ENCODE peak calls at places on chromosomes 7 and 10, in ten cellular contexts. One of them, this sample, is unnamed. For H3K4me1, the result is how much of the 10 kb centered on the place peaks cover.

GRCh38 chr7:24828871-24829661 is 71.8 kb upstream of the GSDME start:
- DNase-seq in HCT116: no peak
- DNase-seq in esophagus squamous epithelium: no peak
- DNase-seq in CD8-positive, alpha-beta T cell: no peak
- DNase-seq in lower lobe of right lung: no peak
- DNase-seq in fibroblast of lung: no peak
- DNase-seq in mammary epithelial cell: no peak
- DNase-seq in uterus: no peak
- DNase-seq in left ventricle myocardium inferior: no peak
- DNase-seq in neural progenitor cell: no peak
- DNase-seq in this sample: no peak

GRCh38 chr10:70917635-70918034 is 29.3 kb upstream of the PCBD1 start:
- DNase-seq in HCT116: no peak
- DNase-seq in esophagus squamous epithelium: no peak
- DNase-seq in CD8-positive, alpha-beta T cell: no peak
- DNase-seq in lower lobe of right lung: no peak
- DNase-seq in fibroblast of lung: no peak
- DNase-seq in mammary epithelial cell: no peak
- DNase-seq in uterus: no peak
- DNase-seq in left ventricle myocardium inferior: peak
- DNase-seq in neural progenitor cell: no peak
- DNase-seq in this sample: no peak

GRCh38 chr7:156969972-156970420 is 20.5 kb downstream of the NOM1 start:
- DNase-seq in HCT116: no peak
- DNase-seq in esophagus squamous epithelium: no peak
- DNase-seq in CD8-positive, alpha-beta T cell: no peak
- DNase-seq in lower lobe of right lung: no peak
- DNase-seq in fibroblast of lung: peak
- DNase-seq in mammary epithelial cell: peak
- DNase-seq in uterus: no peak
- DNase-seq in left ventricle myocardium inferior: no peak
- DNase-seq in neural progenitor cell: no peak
- DNase-seq in this sample: no peak

GRCh38 chr7:98251251-98251843 is 685 bp downstream of the TECPR1 start:
- DNase-seq in HCT116: no peak
- DNase-seq in esophagus squamous epithelium: no peak
- DNase-seq in CD8-positive, alpha-beta T cell: peak
- DNase-seq in lower lobe of right lung: peak
- DNase-seq in fibroblast of lung: peak
- DNase-seq in mammary epithelial cell: no peak
- DNase-seq in uterus: no peak
- DNase-seq in left ventricle myocardium inferior: no peak
- DNase-seq in neural progenitor cell: no peak
- DNase-seq in this sample: no peak

GRCh38 chr10:35580421-35580770 is 24.7 kb upstream of the GJD4 start:
- DNase-seq in HCT116: no peak
- DNase-seq in esophagus squamous epithelium: no peak
- DNase-seq in CD8-positive, alpha-beta T cell: no peak
- DNase-seq in lower lobe of right lung: no peak
- DNase-seq in fibroblast of lung: no peak
- DNase-seq in mammary epithelial cell: no peak
- DNase-seq in uterus: no peak
- DNase-seq in left ventricle myocardium inferior: no peak
- DNase-seq in neural progenitor cell: no peak
- DNase-seq in this sample: no peak

GRCh38 chr10:72540193-72540807 is 85.6 kb downstream of the MICU1 start:
- DNase-seq in HCT116: no peak
- DNase-seq in esophagus squamous epithelium: no peak
- DNase-seq in CD8-positive, alpha-beta T cell: no peak
- DNase-seq in lower lobe of right lung: no peak
- DNase-seq in fibroblast of lung: no peak
- DNase-seq in mammary epithelial cell: no peak
- DNase-seq in uterus: no peak
- DNase-seq in left ventricle myocardium inferior: no peak
- DNase-seq in neural progenitor cell: no peak
- DNase-seq in this sample: no peak

GRCh38 chr7:44211126-44211675 is 10.4 kb downstream of the YKT6 start:
- DNase-seq in HCT116: no peak
- DNase-seq in esophagus squamous epithelium: no peak
- DNase-seq in CD8-positive, alpha-beta T cell: no peak
- DNase-seq in lower lobe of right lung: no peak
- DNase-seq in fibroblast of lung: no peak
- DNase-seq in mammary epithelial cell: no peak
- DNase-seq in uterus: no peak
- DNase-seq in left ventricle myocardium inferior: no peak
- DNase-seq in neural progenitor cell: no peak
- DNase-seq in this sample: no peak

GRCh38 chr10:45442670-45443069 is 68.7 kb downstream of the ALOX5 start:
- DNase-seq in HCT116: no peak
- DNase-seq in esophagus squamous epithelium: no peak
- DNase-seq in CD8-positive, alpha-beta T cell: no peak
- DNase-seq in lower lobe of right lung: no peak
- DNase-seq in fibroblast of lung: no peak
- DNase-seq in mammary epithelial cell: no peak
- DNase-seq in uterus: no peak
- DNase-seq in left ventricle myocardium inferior: no peak
- DNase-seq in neural progenitor cell: no peak
- DNase-seq in this sample: no peak

GRCh38 chr10:43336641-43337318 is 34.7 kb upstream of the FXYD4 start:
- DNase-seq in HCT116: no peak
- DNase-seq in esophagus squamous epithelium: no peak
- DNase-seq in CD8-positive, alpha-beta T cell: no peak
- DNase-seq in lower lobe of right lung: no peak
- DNase-seq in fibroblast of lung: no peak
- DNase-seq in mammary epithelial cell: no peak
- DNase-seq in uterus: no peak
- DNase-seq in left ventricle myocardium inferior: no peak
- DNase-seq in neural progenitor cell: no peak
- DNase-seq in this sample: no peak

GRCh38 chr7:155785536-155785935 is 26.7 kb downstream of the SHH start:
- DNase-seq in HCT116: no peak
- DNase-seq in esophagus squamous epithelium: no peak
- DNase-seq in CD8-positive, alpha-beta T cell: no peak
- DNase-seq in lower lobe of right lung: no peak
- DNase-seq in fibroblast of lung: peak
- DNase-seq in mammary epithelial cell: no peak
- DNase-seq in uterus: no peak
- DNase-seq in left ventricle myocardium inferior: no peak
- DNase-seq in neural progenitor cell: no peak
- DNase-seq in this sample: no peak

GRCh38 chr7:115332691-115333090 is 410.8 kb downstream of the MDFIC start:
- DNase-seq in HCT116: no peak
- DNase-seq in esophagus squamous epithelium: no peak
- DNase-seq in CD8-positive, alpha-beta T cell: no peak
- DNase-seq in lower lobe of right lung: no peak
- DNase-seq in fibroblast of lung: peak
- DNase-seq in mammary epithelial cell: peak
- DNase-seq in uterus: no peak
- DNase-seq in left ventricle myocardium inferior: no peak
- DNase-seq in neural progenitor cell: no peak
- DNase-seq in this sample: no peak

GRCh38 chr7:40058027-40058426 is 76.4 kb downstream of the MPLKIP start:
- DNase-seq in HCT116: no peak
- DNase-seq in esophagus squamous epithelium: no peak
- DNase-seq in CD8-positive, alpha-beta T cell: no peak
- DNase-seq in lower lobe of right lung: no peak
- DNase-seq in fibroblast of lung: no peak
- DNase-seq in mammary epithelial cell: no peak
- DNase-seq in uterus: no peak
- DNase-seq in left ventricle myocardium inferior: no peak
- DNase-seq in neural progenitor cell: no peak
- DNase-seq in this sample: no peak

GRCh38 chr10:67603701-67604100 is 92.3 kb downstream of the CTNNA3 start:
- DNase-seq in HCT116: no peak
- DNase-seq in esophagus squamous epithelium: no peak
- DNase-seq in CD8-positive, alpha-beta T cell: no peak
- DNase-seq in lower lobe of right lung: no peak
- DNase-seq in fibroblast of lung: no peak
- DNase-seq in mammary epithelial cell: peak
- DNase-seq in uterus: no peak
- DNase-seq in left ventricle myocardium inferior: no peak
- DNase-seq in neural progenitor cell: no peak
- DNase-seq in this sample: no peak

GRCh38 chr10:49516216-49516970 is 22.5 kb downstream of the ERCC6 start:
- DNase-seq in HCT116: no peak
- DNase-seq in esophagus squamous epithelium: no peak
- DNase-seq in CD8-positive, alpha-beta T cell: no peak
- DNase-seq in lower lobe of right lung: no peak
- DNase-seq in fibroblast of lung: no peak
- DNase-seq in mammary epithelial cell: no peak
- DNase-seq in uterus: no peak
- DNase-seq in left ventricle myocardium inferior: no peak
- DNase-seq in neural progenitor cell: no peak
- DNase-seq in this sample: no peak

GRCh38 chr7:5767066-5767465 is 14.4 kb downstream of the RNF216 start:
- DNase-seq in HCT116: no peak
- DNase-seq in esophagus squamous epithelium: no peak
- DNase-seq in CD8-positive, alpha-beta T cell: no peak
- DNase-seq in lower lobe of right lung: no peak
- DNase-seq in fibroblast of lung: no peak
- DNase-seq in mammary epithelial cell: no peak
- DNase-seq in uterus: no peak
- DNase-seq in left ventricle myocardium inferior: no peak
- DNase-seq in neural progenitor cell: no peak
- DNase-seq in this sample: no peak

GRCh38 chr10:43448742-43449141 is 11.8 kb downstream of the ZNF487 start:
- DNase-seq in HCT116: no peak
- DNase-seq in esophagus squamous epithelium: no peak
- DNase-seq in CD8-positive, alpha-beta T cell: no peak
- DNase-seq in lower lobe of right lung: no peak
- DNase-seq in fibroblast of lung: no peak
- DNase-seq in mammary epithelial cell: no peak
- DNase-seq in uterus: no peak
- DNase-seq in left ventricle myocardium inferior: no peak
- DNase-seq in neural progenitor cell: no peak
- DNase-seq in this sample: no peak

GRCh38 chr10:112678581-112678980 is 231.6 kb downstream of the VTI1A start:
- DNase-seq in HCT116: no peak
- DNase-seq in esophagus squamous epithelium: no peak
- DNase-seq in CD8-positive, alpha-beta T cell: no peak
- DNase-seq in lower lobe of right lung: no peak
- DNase-seq in fibroblast of lung: no peak
- DNase-seq in mammary epithelial cell: no peak
- DNase-seq in uterus: no peak
- DNase-seq in left ventricle myocardium inferior: no peak
- DNase-seq in neural progenitor cell: no peak
- DNase-seq in this sample: no peak

GRCh38 chr10:30617070-30617469 is 12.5 kb downstream of the LYZL2 start:
- DNase-seq in HCT116: no peak
- DNase-seq in esophagus squamous epithelium: no peak
- DNase-seq in CD8-positive, alpha-beta T cell: no peak
- DNase-seq in lower lobe of right lung: no peak
- DNase-seq in fibroblast of lung: no peak
- DNase-seq in mammary epithelial cell: no peak
- DNase-seq in uterus: no peak
- DNase-seq in left ventricle myocardium inferior: no peak
- DNase-seq in neural progenitor cell: no peak
- DNase-seq in this sample: no peak

DNA sequence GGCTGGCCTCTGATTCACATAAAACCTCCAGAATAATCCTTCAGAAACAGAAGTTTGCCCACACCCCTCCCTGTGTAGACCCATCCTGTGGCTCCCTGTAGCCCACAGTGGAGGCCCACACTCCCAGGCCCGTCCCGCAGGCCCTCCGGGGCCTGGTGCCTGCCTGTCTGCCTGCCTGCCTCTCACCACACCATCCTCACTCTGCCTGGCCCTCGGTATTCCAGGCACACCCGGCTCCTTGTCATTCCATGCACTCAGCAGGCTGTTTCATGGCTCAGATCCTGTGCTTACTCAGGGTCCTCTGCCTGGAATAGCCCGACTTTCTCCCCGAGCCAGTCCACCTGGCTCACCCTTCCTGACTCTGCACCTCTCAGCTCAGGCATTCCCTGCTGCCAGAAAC is 498.1 kb upstream of the ZMIZ1 start:
- DNase-seq in HCT116: no peak
- DNase-seq in esophagus squamous epithelium: no peak
- DNase-seq in CD8-positive, alpha-beta T cell: no peak
- DNase-seq in lower lobe of right lung: peak
- DNase-seq in fibroblast of lung: no peak
- DNase-seq in mammary epithelial cell: no peak
- DNase-seq in uterus: no peak
- DNase-seq in left ventricle myocardium inferior: no peak
- DNase-seq in neural progenitor cell: no peak
- DNase-seq in this sample: no peak
- H3K4me1 ChIP-seq in HCT116: under half
- H3K4me1 ChIP-seq in esophagus squamous epithelium: under half
- H3K4me1 ChIP-seq in CD8-positive, alpha-beta T cell: under half
- H3K4me1 ChIP-seq in lower lobe of right lung: under half
- H3K4me1 ChIP-seq in fibroblast of lung: under half
- H3K4me1 ChIP-seq in mammary epithelial cell: under half
- H3K4me1 ChIP-seq in uterus: under half
- H3K4me1 ChIP-seq in left ventricle myocardium inferior: under half
- H3K4me1 ChIP-seq in neural progenitor cell: under half
- H3K4me1 ChIP-seq in this sample: under half

GRCh38 chr10:1180071-1180730 is 124.0 kb downstream of the WDR37 start:
- DNase-seq in HCT116: no peak
- DNase-seq in esophagus squamous epithelium: no peak
- DNase-seq in CD8-positive, alpha-beta T cell: no peak
- DNase-seq in lower lobe of right lung: peak
- DNase-seq in fibroblast of lung: no peak
- DNase-seq in mammary epithelial cell: no peak
- DNase-seq in uterus: no peak
- DNase-seq in left ventricle myocardium inferior: no peak
- DNase-seq in neural progenitor cell: no peak
- DNase-seq in this sample: no peak
- H3K27ac ChIP-seq in HCT116: no peak
- H3K27ac ChIP-seq in esophagus squamous epithelium: no peak
- H3K27ac ChIP-seq in CD8-positive, alpha-beta T cell: no peak
- H3K27ac ChIP-seq in lower lobe of right lung: no peak
- H3K27ac ChIP-seq in fibroblast of lung: no peak
- H3K27ac ChIP-seq in mammary epithelial cell: no peak
- H3K27ac ChIP-seq in uterus: no peak
- H3K27ac ChIP-seq in left ventricle myocardium inferior: no peak
- H3K27ac ChIP-seq in neural progenitor cell: no peak
- H3K27ac ChIP-seq in this sample: no peak

GRCh38 chr7:74272305-74273038 is 16.7 kb upstream of the CLIP2 start:
- DNase-seq in HCT116: no peak
- DNase-seq in esophagus squamous epithelium: peak
- DNase-seq in CD8-positive, alpha-beta T cell: peak
- DNase-seq in lower lobe of right lung: peak
- DNase-seq in fibroblast of lung: peak
- DNase-seq in mammary epithelial cell: peak
- DNase-seq in uterus: peak
- DNase-seq in left ventricle myocardium inferior: peak
- DNase-seq in neural progenitor cell: no peak
- DNase-seq in this sample: no peak
- H3K4me1 ChIP-seq in HCT116: under half
- H3K4me1 ChIP-seq in esophagus squamous epithelium: under half
- H3K4me1 ChIP-seq in CD8-positive, alpha-beta T cell: under half
- H3K4me1 ChIP-seq in lower lobe of right lung: under half
- H3K4me1 ChIP-seq in fibroblast of lung: under half
- H3K4me1 ChIP-seq in mammary epithelial cell: under half
- H3K4me1 ChIP-seq in uterus: under half
- H3K4me1 ChIP-seq in left ventricle myocardium inferior: under half
- H3K4me1 ChIP-seq in neural progenitor cell: under half
- H3K4me1 ChIP-seq in this sample: under half

DNA sequence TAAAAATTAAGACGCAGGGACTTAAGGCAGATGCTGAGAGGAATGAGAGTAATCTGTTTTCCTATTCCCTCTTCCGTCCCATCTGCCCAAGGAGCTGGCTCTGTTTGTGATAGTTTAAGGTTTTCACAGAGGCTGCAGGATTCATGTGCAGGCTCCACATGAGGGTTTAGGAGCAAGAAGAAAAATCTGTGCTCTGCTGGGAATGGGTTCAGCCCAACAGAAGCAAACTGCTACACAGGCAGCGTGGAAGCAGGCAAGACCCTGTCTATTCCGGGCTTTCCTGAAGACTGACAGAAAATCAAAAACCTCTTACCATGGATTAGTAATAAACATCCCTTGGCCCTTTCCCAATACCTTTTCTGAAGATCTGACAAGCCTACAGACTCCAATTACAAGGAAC is 62.1 kb downstream of the ARMH3 start:
- DNase-seq in HCT116: no peak
- DNase-seq in esophagus squamous epithelium: no peak
- DNase-seq in CD8-positive, alpha-beta T cell: no peak
- DNase-seq in lower lobe of right lung: no peak
- DNase-seq in fibroblast of lung: no peak
- DNase-seq in mammary epithelial cell: no peak
- DNase-seq in uterus: no peak
- DNase-seq in left ventricle myocardium inferior: no peak
- DNase-seq in neural progenitor cell: no peak
- DNase-seq in this sample: no peak
- H3K27ac ChIP-seq in HCT116: no peak
- H3K27ac ChIP-seq in esophagus squamous epithelium: no peak
- H3K27ac ChIP-seq in CD8-positive, alpha-beta T cell: no peak
- H3K27ac ChIP-seq in lower lobe of right lung: no peak
- H3K27ac ChIP-seq in fibroblast of lung: no peak
- H3K27ac ChIP-seq in mammary epithelial cell: no peak
- H3K27ac ChIP-seq in uterus: no peak
- H3K27ac ChIP-seq in left ventricle myocardium inferior: no peak
- H3K27ac ChIP-seq in neural progenitor cell: no peak
- H3K27ac ChIP-seq in this sample: no peak